ENCODE peak calls at places on chromosomes 3 and 15, in ten cellular contexts. A is pancreas, H is right atrium auricular region, X is left lung, J is MM.1S, R is astrocyte, K is AG09309, W is choroid plexus epithelial cell, M is H1, O is cardiac fibroblast. U is an unnamed sample.

GRCh38 chr3:33360136-33360825 is 79.9 kb downstream of the UBP1 start:
- DNase-seq in A (no peak), H (no peak), X (no peak), J (no peak), R (peak; percentile 88), K (peak; percentile 59), W (peak; percentile 58), M (no peak), O (peak; percentile 93), U (no peak)

GRCh38 chr3:42182555-42182954 is 83.4 kb downstream of the CCK start:
- DNase-seq in A (no peak), H (no peak), X (no peak), J (no peak), R (peak; percentile 87), K (peak; percentile 8), W (peak; percentile 56), M (no peak), O (no peak), U (no peak)

GRCh38 chr3:27699067-27699466 is 23.1 kb downstream of the EOMES start:
- DNase-seq in A (no peak), H (no peak), X (no peak), J (no peak), R (no peak), K (no peak), W (no peak), M (no peak), O (no peak), U (no peak)

GRCh38 chr3:22893631-22894377 is 309.3 kb upstream of the UBE2E2 start:
- DNase-seq in A (no peak), H (no peak), X (no peak), J (no peak), R (no peak), K (no peak), W (no peak), M (no peak), O (no peak), U (no peak)

GRCh38 chr15:73936181-73936580 is 9.9 kb downstream of the LOXL1 start:
- DNase-seq in A (no peak), H (peak; percentile 73), X (no peak), J (no peak), R (no peak), K (no peak), W (peak; percentile 84), M (no peak), O (no peak), U (no peak)

GRCh38 chr15:55992769-55993110 is 672 bp downstream of the NEDD4 start:
- DNase-seq in A (no peak), H (no peak), X (no peak), J (no peak), R (no peak), K (peak; percentile 17), W (peak; percentile 73), M (no peak), O (peak; percentile 65), U (no peak)

GRCh38 chr15:48868018-48868417 is 9.9 kb upstream of the EID1 start:
- DNase-seq in A (no peak), H (no peak), X (no peak), J (no peak), R (no peak), K (no peak), W (peak; percentile 48), M (no peak), O (no peak), U (no peak)

GRCh38 chr3:64501298-64501906 is 186.4 kb downstream of the ADAMTS9 start:
- DNase-seq in A (no peak), H (no peak), X (no peak), J (no peak), R (peak; percentile 65), K (no peak), W (peak; percentile 81), M (no peak), O (no peak), U (no peak)

GRCh38 chr15:57415559-57415958 is 39.3 kb downstream of the CGNL1 start:
- DNase-seq in A (no peak), H (peak; percentile 80), X (no peak), J (no peak), R (no peak), K (no peak), W (no peak), M (no peak), O (peak; percentile 20), U (no peak)

GRCh38 chr3:13215940-13216546 is 142.8 kb upstream of the IQSEC1 start:
- DNase-seq in A (peak; percentile 53), H (no peak), X (peak; percentile 40), J (no peak), R (peak; percentile 85), K (peak; percentile 43), W (peak; percentile 64), M (no peak), O (peak; percentile 51), U (no peak)

GRCh38 chr3:71392277-71392676 is 191.3 kb downstream of the FOXP1 start:
- DNase-seq in A (no peak), H (no peak), X (no peak), J (peak; percentile 78), R (no peak), K (no peak), W (no peak), M (no peak), O (no peak), U (no peak)

GRCh38 chr3:160648701-160649100 is 28.3 kb upstream of the ARL14 start:
- DNase-seq in A (no peak), H (no peak), X (no peak), J (no peak), R (no peak), K (no peak), W (no peak), M (no peak), O (no peak), U (no peak)

GRCh38 chr3:183122257-183122932 is 23.1 kb upstream of the MCCC1 start:
- DNase-seq in A (no peak), H (no peak), X (no peak), J (peak; percentile 72), R (peak; percentile 51), K (peak; percentile 32), W (peak; percentile 82), M (no peak), O (peak; percentile 87), U (no peak)

GRCh38 chr3:3851621-3852323 is 52.5 kb downstream of the LRRN1 start:
- DNase-seq in A (no peak), H (no peak), X (no peak), J (no peak), R (no peak), K (no peak), W (no peak), M (no peak), O (no peak), U (no peak)
- TF ChIP-seq CTCF in A (no peak), H (no peak), X (no peak), J (no peak), R (no peak), K (no peak), W (no peak), M (no peak), O (no peak), U (no peak)

DNA sequence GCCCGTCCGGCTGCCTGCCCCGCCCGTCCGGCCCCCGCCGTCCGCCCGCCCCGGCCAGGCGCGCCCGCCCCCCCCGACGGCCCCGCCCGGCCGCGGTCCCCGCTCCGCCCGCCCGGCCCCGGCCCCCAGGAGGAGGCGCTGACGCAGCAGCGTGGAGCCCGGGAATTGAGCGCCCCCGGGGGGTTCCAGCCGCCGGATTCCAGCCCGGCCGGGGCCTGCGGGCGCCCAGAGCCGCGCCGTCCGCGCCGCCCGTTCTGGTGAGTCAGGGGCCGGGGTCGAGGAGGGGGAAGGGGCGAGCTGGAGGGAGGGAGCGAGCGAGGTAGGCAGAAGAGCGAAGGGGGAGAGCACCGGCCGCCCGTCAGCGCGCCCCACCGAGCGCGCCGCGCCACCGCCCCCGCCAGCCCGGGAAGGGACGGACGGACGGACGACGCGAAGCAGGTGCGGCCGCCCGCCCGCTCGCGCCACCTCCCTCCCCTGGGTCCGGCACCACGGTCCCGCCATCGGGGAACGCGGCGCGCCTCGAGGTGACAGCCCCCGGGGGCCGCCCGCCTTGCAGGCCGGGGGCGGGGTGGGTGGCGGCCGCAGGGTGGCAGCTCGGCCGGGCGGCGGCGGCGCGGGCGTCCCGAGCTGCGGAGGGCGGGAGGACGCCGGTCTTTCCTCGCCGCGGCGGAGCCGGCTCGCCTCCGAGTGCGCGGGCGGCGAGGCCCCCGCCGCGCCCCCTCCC is 421 bp downstream of the BAHD1 start:
- DNase-seq in A (no peak), H (no peak), X (peak; percentile 88), J (peak; percentile 11), R (no peak), K (no peak), W (no peak), M (peak; percentile 80), O (no peak), U (no peak)
- TF ChIP-seq CTCF in A (no peak), H (no peak), X (no peak), J (no peak), R (no peak), K (no peak), W (no peak), M (no peak), O (no peak), U (no peak)

GRCh38 chr3:138398791-138399575 is 35.4 kb upstream of the ESYT3 start:
- DNase-seq in A (peak; percentile 42), H (no peak), X (no peak), J (no peak), R (no peak), K (no peak), W (no peak), M (no peak), O (no peak), U (no peak)

GRCh38 chr3:138395865-138396751 is 38.3 kb upstream of the ESYT3 start:
- DNase-seq in A (no peak), H (no peak), X (no peak), J (no peak), R (no peak), K (no peak), W (no peak), M (no peak), O (no peak), U (no peak)

GRCh38 chr3:138399766-138400165 is 34.6 kb upstream of the ESYT3 start:
- DNase-seq in A (no peak), H (no peak), X (no peak), J (no peak), R (no peak), K (no peak), W (no peak), M (no peak), O (no peak), U (no peak)

GRCh38 chr3:138396752-138397410 is 37.5 kb upstream of the ESYT3 start:
- DNase-seq in A (no peak), H (no peak), X (no peak), J (no peak), R (no peak), K (no peak), W (no peak), M (no peak), O (no peak), U (no peak)

DNA sequence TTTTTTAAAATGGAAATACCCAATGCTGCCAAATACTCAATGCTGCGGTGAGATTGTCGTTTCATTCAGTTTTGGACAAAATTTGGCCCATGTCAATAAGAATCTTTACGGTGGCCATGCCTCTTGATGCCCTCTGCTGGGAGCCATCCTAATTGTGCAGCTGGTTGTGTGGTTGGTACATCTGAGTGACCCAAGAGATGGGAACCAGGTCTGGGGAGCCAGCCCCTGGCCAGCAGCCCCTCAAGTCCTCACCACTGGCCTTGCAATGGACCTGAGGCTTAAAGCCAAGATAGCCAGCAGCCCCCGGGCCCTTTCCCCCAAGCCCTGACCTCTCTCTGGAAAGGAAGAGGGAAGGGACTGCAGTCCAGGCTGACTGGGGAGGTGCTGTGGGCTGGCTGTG is 36.4 kb upstream of the ESYT3 start:
- DNase-seq in A (no peak), H (no peak), X (no peak), J (no peak), R (no peak), K (no peak), W (no peak), M (no peak), O (no peak), U (no peak)
- TF ChIP-seq CTCF in A (no peak), H (peak; percentile 38), X (no peak), J (peak; percentile 10), R (no peak), K (peak; percentile 4), W (peak; percentile 33), M (no peak), O (peak; percentile 5), U (no peak)

GRCh38 chr15:92637621-92638020 is 18.0 kb downstream of the FAM174B start:
- DNase-seq in A (peak; percentile 37), H (no peak), X (no peak), J (peak; percentile 19), R (no peak), K (no peak), W (no peak), M (no peak), O (no peak), U (no peak)
- TF ChIP-seq CTCF in A (no peak), H (no peak), X (no peak), J (no peak), R (no peak), K (no peak), W (no peak), M (no peak), O (no peak), U (no peak)

U was measured in activated B cell treated with CpG ODN at 0.5 μM for 24 hours.